ENCODE peak calls at places on chromosomes 6 and 20, in four cellular contexts. F, E, Y and U are unnamed samples.

GRCh38 chr6:12020187-12020791 is 8.2 kb downstream of the HIVEP1 start:
- DNase-seq in E (no peak), Y (no peak), F (no peak), U (no peak)

GRCh38 chr6:106026748-106027147 is 59.4 kb upstream of the PRDM1 start:
- DNase-seq in E (no peak), Y (peak), F (no peak), U (no peak)

GRCh38 chr20:64107736-64108457 is 532 bp upstream of the NPBWR2 start:
- DNase-seq in Y (peak), E (no peak), F (peak), U (no peak)

GRCh38 chr6:124073021-124073420 is 269.4 kb downstream of the NKAIN2 start:
- DNase-seq in Y (no peak), E (no peak), F (no peak), U (no peak)

GRCh38 chr20:51221791-51222408 is 199.0 kb upstream of the KCNG1 start:
- DNase-seq in F (no peak), Y (peak), E (peak), U (peak)

GRCh38 chr6:27545271-27546046 is 72.6 kb upstream of the ZNF184 start:
- DNase-seq in Y (peak), E (peak), F (no peak), U (no peak)

GRCh38 chr6:52493669-52494068 is 73.5 kb downstream of the EFHC1 start:
- DNase-seq in F (no peak), Y (no peak), E (no peak), U (no peak)

GRCh38 chr20:51650685-51651134 is 108.2 kb upstream of the NFATC2 start:
- DNase-seq in Y (peak), E (peak), F (no peak), U (no peak)

GRCh38 chr6:111534366-111534765 is 51.3 kb upstream of the REV3L start:
- DNase-seq in F (no peak), E (peak), Y (peak), U (no peak)

GRCh38 chr20:50040432-50041237 is 57.9 kb downstream of the SNAI1 start:
- DNase-seq in Y (no peak), F (no peak), E (no peak), U (no peak)

GRCh38 chr6:14664112-14664592 is 546.6 kb downstream of the CD83 start:
- DNase-seq in F (no peak), E (no peak), Y (peak), U (no peak)

GRCh38 chr6:136333824-136334464 is 44.3 kb upstream of the BCLAF1 start:
- DNase-seq in E (no peak), Y (peak), F (no peak), U (no peak)

GRCh38 chr6:4870821-4871494 is 94.8 kb downstream of the CDYL start:
- DNase-seq in Y (no peak), E (no peak), F (no peak), U (no peak)

GRCh38 chr6:8195040-8195713 is 92.8 kb upstream of the EEF1E1 start:
- DNase-seq in Y (peak), F (no peak), E (no peak), U (no peak)

GRCh38 chr6:137883400-137883888 is 16.4 kb downstream of the TNFAIP3 start:
- DNase-seq in Y (peak), F (no peak), E (no peak), U (no peak)

GRCh38 chr6:13253272-13253671 is 75.1 kb downstream of the TBC1D7 start:
- DNase-seq in Y (peak), E (no peak), F (no peak), U (no peak)

GRCh38 chr6:99458319-99458718 is 33.2 kb upstream of the PNISR start:
- DNase-seq in Y (peak), E (no peak), F (no peak), U (no peak)

GRCh38 chr6:111614833-111615582 is 9.3 kb upstream of the TRAF3IP2 start:
- DNase-seq in E (no peak), Y (peak), F (peak), U (no peak)

GRCh38 chr6:13538084-13538483 is 36.3 kb upstream of the SIRT5 start:
- DNase-seq in E (peak), F (no peak), Y (peak), U (no peak)

GRCh38 chr6:79640146-79641111 is 9.3 kb downstream of the SH3BGRL2 start:
- DNase-seq in F (no peak), Y (no peak), E (no peak), U (no peak)

GRCh38 chr6:166713608-166714510 is 86.8 kb upstream of the RPS6KA2 start:
- DNase-seq in E (no peak), Y (no peak), F (no peak), U (no peak)

GRCh38 chr6:56091159-56091869 is 156.1 kb downstream of the COL21A1 start:
- DNase-seq in F (no peak), E (peak), Y (peak), U (peak)

GRCh38 chr6:87706187-87706966 is 4.3 kb upstream of the AKIRIN2 start:
- DNase-seq in Y (no peak), E (peak), F (no peak), U (peak)

GRCh38 chr6:150118642-150119041 is 24.2 kb upstream of the PPP1R14C start:
- DNase-seq in E (no peak), Y (no peak), F (no peak), U (no peak)

GRCh38 chr20:58461899-58462298 is 53.3 kb downstream of the APCDD1L start:
- DNase-seq in E (peak), Y (no peak), F (no peak), U (no peak)

GRCh38 chr6:113893866-113894265 is 36.7 kb downstream of the MARCKS start:
- DNase-seq in E (no peak), Y (no peak), F (no peak), U (no peak)

GRCh38 chr6:29071831-29072723 is 15.0 kb downstream of the OR2B3 start:
- DNase-seq in Y (peak), E (peak), F (no peak), U (no peak)

GRCh38 chr6:149132336-149132735 is 185.2 kb upstream of the TAB2 start:
- DNase-seq in F (no peak), E (no peak), Y (no peak), U (no peak)

GRCh38 chr6:5866547-5867051 is 140.1 kb downstream of the NRN1 start:
- DNase-seq in F (no peak), E (peak), Y (peak), U (peak)

GRCh38 chr20:44552950-44553908 is 29.1 kb upstream of the PKIG start:
- DNase-seq in Y (no peak), F (no peak), E (peak), U (peak)

GRCh38 chr6:83417880-83418663 is 12.8 kb downstream of the ME1 start:
- DNase-seq in F (no peak), E (peak), Y (peak), U (no peak)

GRCh38 chr20:8522191-8522590 is 390.1 kb downstream of the PLCB1 start:
- DNase-seq in E (no peak), Y (no peak), F (no peak), U (no peak)

GRCh38 chr6:99031957-99032356 is 84.2 kb upstream of the FBXL4 start:
- DNase-seq in F (no peak), Y (no peak), E (no peak), U (no peak)

GRCh38 chr6:41100871-41101287 is 28.1 kb downstream of the NFYA start:
- DNase-seq in F (no peak), Y (no peak), E (no peak), U (no peak)

DNA sequence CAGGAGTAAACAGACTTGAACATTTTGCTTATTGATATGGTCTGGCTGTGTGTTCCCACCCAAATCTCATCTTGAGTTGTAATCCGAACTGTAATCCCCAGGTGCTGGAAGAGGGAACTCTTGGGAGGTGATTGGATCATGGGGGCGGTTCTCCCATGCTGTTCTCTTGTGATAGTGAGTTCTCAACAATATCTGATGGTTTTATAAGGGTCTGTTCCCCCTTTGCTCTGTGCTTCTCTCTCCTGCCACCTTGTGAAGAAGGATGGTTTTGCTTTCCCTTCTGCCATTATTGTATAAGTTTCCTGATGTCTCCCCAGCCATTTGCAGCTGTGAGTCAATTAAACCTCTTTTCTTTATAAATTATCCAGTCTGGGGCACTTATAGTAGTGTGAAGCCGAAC is 40.0 kb downstream of the MYLIP start:
- DNase-seq in E (no peak), Y (peak), F (no peak), U (no peak)
- TF ChIP-seq CTCF in E (peak), Y (peak), F (peak), U (peak)

DNA sequence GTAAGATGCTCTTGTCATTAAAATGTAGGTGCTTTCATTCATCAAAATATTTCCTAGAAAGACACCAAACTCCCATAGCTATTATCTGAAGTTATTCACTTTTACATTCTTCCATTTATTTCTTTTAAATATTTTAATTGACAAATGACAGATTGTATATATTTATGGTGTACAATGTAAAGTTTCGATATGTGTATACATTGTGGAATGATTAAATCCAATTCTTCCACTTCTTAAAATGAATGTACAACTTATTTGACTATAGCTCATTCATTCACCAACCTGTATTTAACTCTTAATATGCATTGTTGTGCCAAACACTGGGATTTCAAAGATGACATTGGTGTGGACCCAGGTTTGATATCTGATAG is 41.0 kb downstream of the CCN2 start:
- DNase-seq in Y (no peak), E (no peak), F (no peak), U (no peak)
- TF ChIP-seq CTCF in Y (no peak), E (peak), F (no peak), U (no peak)

GRCh38 chr20:41063442-41063841 is 34.8 kb downstream of the TOP1 start:
- DNase-seq in F (no peak), E (no peak), Y (no peak), U (no peak)
- TF ChIP-seq CTCF in F (no peak), E (no peak), Y (no peak), U (no peak)

DNA sequence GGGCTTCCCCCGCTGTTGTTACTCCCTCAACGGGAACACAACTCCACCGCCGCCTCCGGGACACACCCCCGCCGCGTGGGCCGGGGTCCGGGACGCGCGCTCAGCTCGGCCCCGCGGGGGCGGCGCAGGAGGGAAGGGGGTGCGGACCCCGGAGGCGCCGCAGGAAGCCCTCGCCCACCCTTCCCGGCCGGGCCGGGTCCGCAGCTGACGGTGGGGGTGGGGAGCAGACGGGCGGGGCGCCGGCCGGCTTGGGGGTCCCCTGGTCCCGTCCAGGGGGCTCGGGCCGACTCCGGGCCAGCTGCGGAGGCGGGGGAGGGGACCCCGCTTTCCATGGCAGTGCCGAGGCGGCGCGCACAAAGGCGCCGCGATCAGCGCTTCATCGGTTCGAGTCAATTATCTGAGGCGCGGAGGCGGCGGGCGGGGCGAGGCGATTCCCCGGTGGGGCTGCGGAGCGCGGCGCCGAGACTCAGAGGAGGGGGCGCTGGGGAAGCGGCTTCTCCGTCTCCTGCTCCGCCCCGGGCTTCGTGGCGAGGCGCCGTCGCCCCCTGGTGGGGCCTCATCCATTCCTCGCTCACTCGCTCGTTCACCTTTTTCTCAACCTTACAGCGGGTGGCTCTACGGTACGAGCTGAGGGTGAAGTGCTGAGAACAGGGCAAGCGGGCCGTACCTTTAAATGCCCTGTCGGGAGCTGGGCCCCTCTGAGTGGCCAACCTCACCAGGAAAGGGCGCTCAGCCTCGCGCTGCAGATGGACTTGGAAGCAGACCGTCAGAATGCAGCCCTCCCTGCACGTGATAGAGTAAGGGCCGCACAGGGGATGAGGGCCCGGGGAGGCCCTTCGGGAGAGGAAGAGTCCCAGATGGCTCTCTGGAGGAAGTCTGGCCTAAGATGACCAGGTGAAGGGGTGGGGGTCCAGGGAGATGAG is 40.0 kb downstream of the SLC52A3 start:
- DNase-seq in E (peak), F (peak), Y (peak), U (no peak)
- TF ChIP-seq CTCF in E (peak), F (peak), Y (peak), U (peak)

DNA sequence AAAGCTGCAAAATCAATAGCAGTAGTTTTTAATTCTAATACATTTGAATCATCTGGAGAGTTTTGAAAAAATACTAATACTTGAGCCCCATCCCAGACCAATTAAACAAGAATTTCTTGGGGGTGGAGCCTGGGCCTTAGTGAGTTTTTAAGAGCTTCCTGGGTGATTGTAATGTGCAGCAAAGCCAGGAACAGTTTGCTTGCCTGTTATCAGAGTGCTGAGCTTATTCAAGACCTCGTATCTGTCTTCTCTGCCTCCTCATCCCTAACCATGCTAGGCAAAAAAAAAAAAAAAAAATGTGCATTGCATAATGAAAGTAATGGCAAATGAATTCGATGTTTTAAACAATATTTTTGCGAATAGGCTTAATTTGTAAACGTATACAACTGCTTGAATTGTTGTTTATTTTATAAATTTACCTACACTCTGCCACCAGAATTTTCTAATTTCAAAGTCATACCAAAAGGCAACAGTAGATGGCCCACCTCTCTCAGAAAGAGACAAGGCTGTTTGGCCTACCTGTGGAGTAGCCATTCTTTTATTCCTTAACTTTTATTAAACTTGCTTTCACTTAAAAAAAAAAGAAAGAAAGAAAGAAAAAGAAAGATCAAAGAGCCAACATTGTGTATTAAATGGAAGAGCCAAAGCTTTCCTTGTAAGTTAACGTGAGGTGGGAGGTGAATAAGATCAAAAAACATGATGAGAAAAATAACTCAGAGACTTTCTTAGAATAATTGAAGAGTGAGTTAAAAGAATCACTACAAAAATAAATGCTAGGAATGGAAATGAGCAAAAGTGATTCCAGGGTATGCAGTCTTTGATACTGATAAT is 36.2 kb upstream of the MYB start:
- DNase-seq in F (no peak), Y (peak), E (peak), U (no peak)
- TF ChIP-seq CTCF in F (peak), Y (peak), E (peak), U (peak)

GRCh38 chr6:68400396-68400795 is 234.7 kb upstream of the ADGRB3 start:
- DNase-seq in E (no peak), Y (peak), F (no peak), U (no peak)
- TF ChIP-seq CTCF in E (no peak), Y (peak), F (no peak), U (no peak)

GRCh38 chr6:44617416-44617815 is 229.9 kb downstream of the CDC5L start:
- DNase-seq in E (no peak), Y (no peak), F (no peak), U (no peak)
- TF ChIP-seq CTCF in E (no peak), Y (no peak), F (no peak), U (no peak)

GRCh38 chr20:60599381-60599780 is 641.2 kb downstream of the CDH26 start:
- DNase-seq in E (no peak), Y (no peak), F (no peak), U (no peak)

GRCh38 chr20:60600036-60600435 is 641.8 kb downstream of the CDH26 start:
- DNase-seq in E (no peak), F (no peak), Y (no peak), U (no peak)

GRCh38 chr20:60598528-60598927 is 640.3 kb downstream of the CDH26 start:
- DNase-seq in F (no peak), Y (no peak), E (no peak), U (no peak)
- TF ChIP-seq CTCF in F (no peak), Y (no peak), E (no peak), U (no peak)

GRCh38 chr6:23045280-23045679 is 475.9 kb downstream of the HDGFL1 start:
- DNase-seq in E (no peak), Y (no peak), F (no peak), U (no peak)

GRCh38 chr6:23036401-23036983 is 467.1 kb downstream of the HDGFL1 start:
- DNase-seq in Y (no peak), E (no peak), F (no peak), U (no peak)

DNA sequence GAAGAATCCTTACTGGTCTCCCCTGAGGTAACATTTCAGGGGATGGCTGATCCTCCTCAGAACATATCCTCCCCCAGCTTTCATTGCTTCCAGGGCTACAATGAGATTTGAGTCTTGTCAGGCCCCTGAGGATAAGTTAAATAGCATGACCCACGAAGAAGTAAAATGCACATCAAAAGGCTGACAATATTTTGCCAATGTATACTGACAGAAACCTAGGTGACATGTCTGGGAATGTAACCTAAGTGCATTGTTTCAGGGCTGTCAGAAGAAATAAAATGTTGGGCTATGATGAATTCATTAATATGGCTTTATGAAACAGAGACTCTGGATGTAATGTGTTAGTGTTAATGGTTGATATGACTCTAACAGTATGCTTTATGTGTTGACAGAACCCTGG is 471.5 kb downstream of the HDGFL1 start:
- DNase-seq in E (no peak), Y (no peak), F (no peak), U (no peak)
- TF ChIP-seq CTCF in E (no peak), Y (no peak), F (no peak), U (no peak)